ENCODE peak calls at places on chromosomes 6 and 20, in ten cellular contexts. One of them, this sample, is unnamed.

GRCh38 chr20:61745397-61746146 is 320.1 kb downstream of the TAF4 start:
- DNase-seq in AG04450: no peak
- DNase-seq in uterus: no peak
- DNase-seq in gastrocnemius medialis: no peak
- DNase-seq in tibial artery: no peak
- DNase-seq in cardiac muscle cell: no peak
- DNase-seq in HCT116: no peak
- DNase-seq in brain microvascular endothelial cell: no peak
- DNase-seq in left ventricle myocardium inferior: no peak
- DNase-seq in lower lobe of right lung: peak
- DNase-seq in this sample: no peak

GRCh38 chr6:76072562-76072961 is at the start of gene IMPG1:
- DNase-seq in AG04450: no peak
- DNase-seq in uterus: no peak
- DNase-seq in gastrocnemius medialis: no peak
- DNase-seq in tibial artery: no peak
- DNase-seq in cardiac muscle cell: no peak
- DNase-seq in HCT116: no peak
- DNase-seq in brain microvascular endothelial cell: no peak
- DNase-seq in left ventricle myocardium inferior: no peak
- DNase-seq in lower lobe of right lung: no peak
- DNase-seq in this sample: no peak

GRCh38 chr6:13267142-13267621 is 61.2 kb downstream of the TBC1D7 start:
- DNase-seq in AG04450: no peak
- DNase-seq in uterus: no peak
- DNase-seq in gastrocnemius medialis: no peak
- DNase-seq in tibial artery: no peak
- DNase-seq in cardiac muscle cell: peak
- DNase-seq in HCT116: no peak
- DNase-seq in brain microvascular endothelial cell: peak
- DNase-seq in left ventricle myocardium inferior: no peak
- DNase-seq in lower lobe of right lung: no peak
- DNase-seq in this sample: no peak

GRCh38 chr6:4351857-4352669 is 216.7 kb upstream of the ECI2 start:
- DNase-seq in AG04450: peak
- DNase-seq in uterus: peak
- DNase-seq in gastrocnemius medialis: peak
- DNase-seq in tibial artery: peak
- DNase-seq in cardiac muscle cell: peak
- DNase-seq in HCT116: peak
- DNase-seq in brain microvascular endothelial cell: peak
- DNase-seq in left ventricle myocardium inferior: peak
- DNase-seq in lower lobe of right lung: no peak
- DNase-seq in this sample: no peak

GRCh38 chr6:88535296-88535695 is 369.1 kb upstream of the CNR1 start:
- DNase-seq in AG04450: no peak
- DNase-seq in uterus: no peak
- DNase-seq in gastrocnemius medialis: no peak
- DNase-seq in tibial artery: no peak
- DNase-seq in cardiac muscle cell: no peak
- DNase-seq in HCT116: no peak
- DNase-seq in brain microvascular endothelial cell: no peak
- DNase-seq in left ventricle myocardium inferior: no peak
- DNase-seq in lower lobe of right lung: no peak
- DNase-seq in this sample: no peak

GRCh38 chr6:103672169-103672568 is 1187.5 kb downstream of the HACE1 start:
- DNase-seq in AG04450: no peak
- DNase-seq in uterus: no peak
- DNase-seq in gastrocnemius medialis: no peak
- DNase-seq in tibial artery: no peak
- DNase-seq in cardiac muscle cell: no peak
- DNase-seq in HCT116: peak
- DNase-seq in brain microvascular endothelial cell: peak
- DNase-seq in left ventricle myocardium inferior: no peak
- DNase-seq in lower lobe of right lung: no peak
- DNase-seq in this sample: no peak

GRCh38 chr6:71766796-71767195 is 119.6 kb upstream of the RIMS1 start:
- DNase-seq in AG04450: no peak
- DNase-seq in uterus: no peak
- DNase-seq in gastrocnemius medialis: no peak
- DNase-seq in tibial artery: no peak
- DNase-seq in cardiac muscle cell: no peak
- DNase-seq in HCT116: no peak
- DNase-seq in brain microvascular endothelial cell: no peak
- DNase-seq in left ventricle myocardium inferior: no peak
- DNase-seq in lower lobe of right lung: no peak
- DNase-seq in this sample: no peak

GRCh38 chr20:11235058-11235457 is 561.3 kb upstream of the JAG1 start:
- DNase-seq in AG04450: no peak
- DNase-seq in uterus: no peak
- DNase-seq in gastrocnemius medialis: no peak
- DNase-seq in tibial artery: no peak
- DNase-seq in cardiac muscle cell: peak
- DNase-seq in HCT116: no peak
- DNase-seq in brain microvascular endothelial cell: peak
- DNase-seq in left ventricle myocardium inferior: no peak
- DNase-seq in lower lobe of right lung: no peak
- DNase-seq in this sample: no peak

GRCh38 chr6:111646942-111647341 is 41.3 kb upstream of the TRAF3IP2 start:
- DNase-seq in AG04450: peak
- DNase-seq in uterus: peak
- DNase-seq in gastrocnemius medialis: peak
- DNase-seq in tibial artery: peak
- DNase-seq in cardiac muscle cell: peak
- DNase-seq in HCT116: no peak
- DNase-seq in brain microvascular endothelial cell: no peak
- DNase-seq in left ventricle myocardium inferior: peak
- DNase-seq in lower lobe of right lung: no peak
- DNase-seq in this sample: no peak

GRCh38 chr6:166106076-166106686 is 61.5 kb downstream of the TBXT start:
- DNase-seq in AG04450: peak
- DNase-seq in uterus: peak
- DNase-seq in gastrocnemius medialis: peak
- DNase-seq in tibial artery: peak
- DNase-seq in cardiac muscle cell: peak
- DNase-seq in HCT116: peak
- DNase-seq in brain microvascular endothelial cell: peak
- DNase-seq in left ventricle myocardium inferior: peak
- DNase-seq in lower lobe of right lung: peak
- DNase-seq in this sample: peak

GRCh38 chr20:57618766-57619052 is 1.5 kb downstream of the ZBP1 start:
- DNase-seq in AG04450: no peak
- DNase-seq in uterus: no peak
- DNase-seq in gastrocnemius medialis: no peak
- DNase-seq in tibial artery: no peak
- DNase-seq in cardiac muscle cell: no peak
- DNase-seq in HCT116: no peak
- DNase-seq in brain microvascular endothelial cell: no peak
- DNase-seq in left ventricle myocardium inferior: no peak
- DNase-seq in lower lobe of right lung: no peak
- DNase-seq in this sample: no peak

GRCh38 chr20:57621426-57622200 is 1.4 kb upstream of the ZBP1 start:
- DNase-seq in AG04450: no peak
- DNase-seq in uterus: no peak
- DNase-seq in gastrocnemius medialis: no peak
- DNase-seq in tibial artery: no peak
- DNase-seq in cardiac muscle cell: no peak
- DNase-seq in HCT116: no peak
- DNase-seq in brain microvascular endothelial cell: no peak
- DNase-seq in left ventricle myocardium inferior: no peak
- DNase-seq in lower lobe of right lung: no peak
- DNase-seq in this sample: no peak

GRCh38 chr20:57620999-57621398 is 773 bp upstream of the ZBP1 start:
- DNase-seq in AG04450: no peak
- DNase-seq in uterus: no peak
- DNase-seq in gastrocnemius medialis: no peak
- DNase-seq in tibial artery: no peak
- DNase-seq in cardiac muscle cell: no peak
- DNase-seq in HCT116: no peak
- DNase-seq in brain microvascular endothelial cell: no peak
- DNase-seq in left ventricle myocardium inferior: no peak
- DNase-seq in lower lobe of right lung: no peak
- DNase-seq in this sample: no peak

GRCh38 chr20:57619053-57619831 is 984 bp downstream of the ZBP1 start:
- DNase-seq in AG04450: no peak
- DNase-seq in uterus: no peak
- DNase-seq in gastrocnemius medialis: peak
- DNase-seq in tibial artery: no peak
- DNase-seq in cardiac muscle cell: no peak
- DNase-seq in HCT116: no peak
- DNase-seq in brain microvascular endothelial cell: no peak
- DNase-seq in left ventricle myocardium inferior: peak
- DNase-seq in lower lobe of right lung: peak
- DNase-seq in this sample: peak

GRCh38 chr20:57620274-57620990 is at the start of gene ZBP1:
- DNase-seq in AG04450: no peak
- DNase-seq in uterus: no peak
- DNase-seq in gastrocnemius medialis: no peak
- DNase-seq in tibial artery: no peak
- DNase-seq in cardiac muscle cell: no peak
- DNase-seq in HCT116: no peak
- DNase-seq in brain microvascular endothelial cell: no peak
- DNase-seq in left ventricle myocardium inferior: no peak
- DNase-seq in lower lobe of right lung: peak
- DNase-seq in this sample: peak
- H3K27ac ChIP-seq in AG04450: no peak
- H3K27ac ChIP-seq in uterus: no peak
- H3K27ac ChIP-seq in gastrocnemius medialis: peak
- H3K27ac ChIP-seq in tibial artery: no peak
- H3K27ac ChIP-seq in cardiac muscle cell: no peak
- H3K27ac ChIP-seq in HCT116: no peak
- H3K27ac ChIP-seq in brain microvascular endothelial cell: no peak
- H3K27ac ChIP-seq in left ventricle myocardium inferior: peak
- H3K27ac ChIP-seq in lower lobe of right lung: peak
- H3K27ac ChIP-seq in this sample: peak

GRCh38 chr6:38178584-38178886 is 359.0 kb downstream of the ZFAND3 start:
- DNase-seq in AG04450: no peak
- DNase-seq in uterus: no peak
- DNase-seq in gastrocnemius medialis: no peak
- DNase-seq in tibial artery: peak
- DNase-seq in cardiac muscle cell: no peak
- DNase-seq in HCT116: no peak
- DNase-seq in brain microvascular endothelial cell: no peak
- DNase-seq in left ventricle myocardium inferior: no peak
- DNase-seq in lower lobe of right lung: no peak
- DNase-seq in this sample: no peak

GRCh38 chr6:38177885-38178583 is 358.5 kb downstream of the ZFAND3 start:
- DNase-seq in AG04450: no peak
- DNase-seq in uterus: no peak
- DNase-seq in gastrocnemius medialis: no peak
- DNase-seq in tibial artery: peak
- DNase-seq in cardiac muscle cell: no peak
- DNase-seq in HCT116: no peak
- DNase-seq in brain microvascular endothelial cell: no peak
- DNase-seq in left ventricle myocardium inferior: no peak
- DNase-seq in lower lobe of right lung: no peak
- DNase-seq in this sample: no peak

GRCh38 chr6:38179794-38180430 is 360.4 kb downstream of the ZFAND3 start:
- DNase-seq in AG04450: no peak
- DNase-seq in uterus: no peak
- DNase-seq in gastrocnemius medialis: peak
- DNase-seq in tibial artery: no peak
- DNase-seq in cardiac muscle cell: no peak
- DNase-seq in HCT116: no peak
- DNase-seq in brain microvascular endothelial cell: no peak
- DNase-seq in left ventricle myocardium inferior: no peak
- DNase-seq in lower lobe of right lung: no peak
- DNase-seq in this sample: peak

GRCh38 chr6:38180586-38180985 is 361.1 kb downstream of the ZFAND3 start:
- DNase-seq in AG04450: no peak
- DNase-seq in uterus: no peak
- DNase-seq in gastrocnemius medialis: no peak
- DNase-seq in tibial artery: no peak
- DNase-seq in cardiac muscle cell: no peak
- DNase-seq in HCT116: no peak
- DNase-seq in brain microvascular endothelial cell: no peak
- DNase-seq in left ventricle myocardium inferior: no peak
- DNase-seq in lower lobe of right lung: no peak
- DNase-seq in this sample: no peak

GRCh38 chr6:38179300-38179699 is 359.8 kb downstream of the ZFAND3 start:
- DNase-seq in AG04450: no peak
- DNase-seq in uterus: no peak
- DNase-seq in gastrocnemius medialis: no peak
- DNase-seq in tibial artery: peak
- DNase-seq in cardiac muscle cell: no peak
- DNase-seq in HCT116: no peak
- DNase-seq in brain microvascular endothelial cell: no peak
- DNase-seq in left ventricle myocardium inferior: no peak
- DNase-seq in lower lobe of right lung: no peak
- DNase-seq in this sample: no peak
- TF ChIP-seq CTCF in AG04450: no peak
- TF ChIP-seq CTCF in uterus: no peak
- TF ChIP-seq CTCF in gastrocnemius medialis: no peak
- TF ChIP-seq CTCF in tibial artery: no peak
- TF ChIP-seq CTCF in cardiac muscle cell: no peak
- TF ChIP-seq CTCF in HCT116: no peak
- TF ChIP-seq CTCF in brain microvascular endothelial cell: peak
- TF ChIP-seq CTCF in left ventricle myocardium inferior: peak
- TF ChIP-seq CTCF in lower lobe of right lung: no peak
- TF ChIP-seq CTCF in this sample: no peak

DNA sequence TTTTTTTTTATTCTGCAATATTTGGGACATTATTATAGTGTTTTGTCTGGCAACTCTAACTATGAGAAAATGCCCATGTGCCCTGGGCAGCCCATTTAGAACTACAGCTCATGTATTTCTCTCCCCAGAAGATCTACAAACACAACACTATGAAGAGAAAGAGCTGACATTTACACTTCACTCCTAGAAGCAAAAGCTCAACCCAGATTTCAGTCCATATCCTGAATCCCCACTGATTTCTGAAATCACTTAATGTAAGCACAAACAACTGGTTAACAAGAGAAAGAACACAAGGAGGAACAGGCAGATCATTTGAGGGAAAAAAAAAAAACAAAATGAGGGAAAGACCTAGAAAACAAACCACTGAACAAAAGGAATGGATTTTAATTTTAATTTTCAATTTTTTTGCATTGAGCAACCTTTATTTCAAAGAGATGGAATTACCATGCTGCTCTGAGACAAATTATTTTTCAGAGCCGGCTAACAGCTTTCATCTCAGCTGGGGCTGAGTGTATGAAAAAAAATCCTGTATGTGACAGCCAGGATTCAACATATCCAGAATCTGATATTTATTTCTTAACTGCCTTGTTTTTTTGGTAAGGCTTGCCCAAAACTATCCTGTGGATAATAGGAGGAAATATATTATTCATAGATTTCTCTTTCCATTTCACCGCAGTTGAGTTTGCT is 32.5 kb downstream of the KIAA0319 start:
- DNase-seq in AG04450: no peak
- DNase-seq in uterus: no peak
- DNase-seq in gastrocnemius medialis: no peak
- DNase-seq in tibial artery: no peak
- DNase-seq in cardiac muscle cell: no peak
- DNase-seq in HCT116: no peak
- DNase-seq in brain microvascular endothelial cell: no peak
- DNase-seq in left ventricle myocardium inferior: no peak
- DNase-seq in lower lobe of right lung: no peak
- DNase-seq in this sample: no peak
- H3K27ac ChIP-seq in AG04450: no peak
- H3K27ac ChIP-seq in uterus: no peak
- H3K27ac ChIP-seq in gastrocnemius medialis: no peak
- H3K27ac ChIP-seq in tibial artery: no peak
- H3K27ac ChIP-seq in cardiac muscle cell: peak
- H3K27ac ChIP-seq in HCT116: no peak
- H3K27ac ChIP-seq in brain microvascular endothelial cell: no peak
- H3K27ac ChIP-seq in left ventricle myocardium inferior: no peak
- H3K27ac ChIP-seq in lower lobe of right lung: no peak
- H3K27ac ChIP-seq in this sample: no peak

GRCh38 chr6:641225-641985 is 15.5 kb downstream of the HUS1B start:
- DNase-seq in AG04450: no peak
- DNase-seq in uterus: no peak
- DNase-seq in gastrocnemius medialis: no peak
- DNase-seq in tibial artery: no peak
- DNase-seq in cardiac muscle cell: no peak
- DNase-seq in HCT116: no peak
- DNase-seq in brain microvascular endothelial cell: no peak
- DNase-seq in left ventricle myocardium inferior: no peak
- DNase-seq in lower lobe of right lung: no peak
- DNase-seq in this sample: no peak
- TF ChIP-seq CTCF in AG04450: no peak
- TF ChIP-seq CTCF in uterus: no peak
- TF ChIP-seq CTCF in gastrocnemius medialis: no peak
- TF ChIP-seq CTCF in tibial artery: no peak
- TF ChIP-seq CTCF in cardiac muscle cell: no peak
- TF ChIP-seq CTCF in HCT116: no peak
- TF ChIP-seq CTCF in brain microvascular endothelial cell: no peak
- TF ChIP-seq CTCF in left ventricle myocardium inferior: no peak
- TF ChIP-seq CTCF in lower lobe of right lung: no peak
- TF ChIP-seq CTCF in this sample: no peak

This sample was measured in CD4-positive, alpha-beta T cell.